ENCODE peak calls at places on chromosomes 3 and 15, in nine cellular contexts. B is dorsolateral prefrontal cortex, X is A549, H is B cell, R is breast epithelium, L is fibroblast of villous mesenchyme, Q is nephron progenitor cell, U is tibial artery, O is GM12865. G is an unnamed sample.

GRCh38 chr3:101091489-101091888 is 98.3 kb upstream of the ABI3BP start:
- DNase-seq in B (no peak), X (no peak), H (no peak), R (no peak), L (no peak), Q (no peak), U (no peak), O (no peak), G (no peak)

GRCh38 chr3:189419683-189420082 is 211.5 kb upstream of the TP63 start:
- DNase-seq in B (no peak), X (no peak), H (no peak), R (no peak), L (no peak), Q (no peak), U (no peak), O (no peak), G (no peak)

GRCh38 chr3:195119461-195120198 is 151.3 kb downstream of the XXYLT1 start:
- DNase-seq in B (no peak), X (no peak), H (no peak), R (no peak), L (peak), Q (peak), U (no peak), O (no peak), G (no peak)

GRCh38 chr3:28124882-28125281 is 116.5 kb upstream of the CMC1 start:
- DNase-seq in B (no peak), X (no peak), H (no peak), R (no peak), L (no peak), Q (no peak), U (no peak), O (peak), G (peak)

GRCh38 chr15:52208306-52208946 is 17.2 kb upstream of the GNB5 start:
- DNase-seq in B (peak), X (peak), H (peak), R (no peak), L (peak), Q (peak), U (no peak), O (peak), G (peak)

GRCh38 chr3:13420051-13420816 is at the start of gene NUP210:
- DNase-seq in B (no peak), X (peak), H (peak), R (no peak), L (no peak), Q (peak), U (no peak), O (peak), G (peak)

GRCh38 chr3:107524214-107525100 is 1.7 kb downstream of the BBX start:
- DNase-seq in B (peak), X (no peak), H (no peak), R (peak), L (peak), Q (peak), U (peak), O (peak), G (peak)

GRCh38 chr3:177377166-177377565 is 179.9 kb upstream of the TBL1XR1 start:
- DNase-seq in B (no peak), X (no peak), H (no peak), R (peak), L (no peak), Q (no peak), U (no peak), O (no peak), G (no peak)

GRCh38 chr3:48088056-48088748 is 72.0 kb upstream of the MAP4 start:
- DNase-seq in B (no peak), X (no peak), H (no peak), R (no peak), L (peak), Q (no peak), U (no peak), O (peak), G (no peak)

GRCh38 chr3:127256872-127257271 is 31.0 kb downstream of the PRR20G start:
- DNase-seq in B (no peak), X (no peak), H (no peak), R (no peak), L (no peak), Q (no peak), U (no peak), O (no peak), G (no peak)

GRCh38 chr3:8869613-8870012 is 93.7 kb downstream of the RAD18 start:
- DNase-seq in B (no peak), X (peak), H (no peak), R (no peak), L (peak), Q (no peak), U (no peak), O (no peak), G (no peak)

GRCh38 chr3:183064475-183064874 is 34.8 kb downstream of the MCCC1 start:
- DNase-seq in B (no peak), X (no peak), H (no peak), R (no peak), L (no peak), Q (no peak), U (no peak), O (no peak), G (no peak)

GRCh38 chr3:71723452-71724170 is 1.6 kb downstream of the EIF4E3 start:
- DNase-seq in B (no peak), X (no peak), H (peak), R (no peak), L (no peak), Q (no peak), U (no peak), O (peak), G (peak)

GRCh38 chr15:101187820-101188516 is 63.9 kb downstream of the CHSY1 start:
- DNase-seq in B (no peak), X (no peak), H (no peak), R (no peak), L (peak), Q (no peak), U (no peak), O (peak), G (peak)

GRCh38 chr3:172302176-172302575 is 146.1 kb downstream of the GHSR start:
- DNase-seq in B (no peak), X (no peak), H (no peak), R (no peak), L (no peak), Q (no peak), U (no peak), O (no peak), G (no peak)

GRCh38 chr3:172305974-172306373 is 142.3 kb downstream of the GHSR start:
- DNase-seq in B (no peak), X (no peak), H (no peak), R (no peak), L (no peak), Q (no peak), U (no peak), O (no peak), G (no peak)

GRCh38 chr3:172303181-172303580 is 145.1 kb downstream of the GHSR start:
- DNase-seq in B (no peak), X (no peak), H (no peak), R (no peak), L (no peak), Q (no peak), U (no peak), O (no peak), G (no peak)

GRCh38 chr3:172305552-172305951 is 142.7 kb downstream of the GHSR start:
- DNase-seq in B (no peak), X (peak), H (no peak), R (no peak), L (peak), Q (no peak), U (no peak), O (no peak), G (no peak)

GRCh38 chr3:172303941-172304558 is 144.2 kb downstream of the GHSR start:
- DNase-seq in B (no peak), X (no peak), H (no peak), R (no peak), L (no peak), Q (no peak), U (no peak), O (no peak), G (no peak)
- TF ChIP-seq CTCF in B (no peak), X (no peak), H (no peak), R (no peak), L (peak), Q (no peak), U (no peak), O (no peak), G (no peak)

GRCh38 chr3:151901946-151902285 is 28.5 kb downstream of the SUCNR1 start:
- DNase-seq in B (no peak), X (no peak), H (no peak), R (no peak), L (no peak), Q (no peak), U (no peak), O (no peak), G (no peak)
- TF ChIP-seq CTCF in B (no peak), X (no peak), H (no peak), R (no peak), L (no peak), Q (no peak), U (no peak), O (no peak), G (no peak)

DNA sequence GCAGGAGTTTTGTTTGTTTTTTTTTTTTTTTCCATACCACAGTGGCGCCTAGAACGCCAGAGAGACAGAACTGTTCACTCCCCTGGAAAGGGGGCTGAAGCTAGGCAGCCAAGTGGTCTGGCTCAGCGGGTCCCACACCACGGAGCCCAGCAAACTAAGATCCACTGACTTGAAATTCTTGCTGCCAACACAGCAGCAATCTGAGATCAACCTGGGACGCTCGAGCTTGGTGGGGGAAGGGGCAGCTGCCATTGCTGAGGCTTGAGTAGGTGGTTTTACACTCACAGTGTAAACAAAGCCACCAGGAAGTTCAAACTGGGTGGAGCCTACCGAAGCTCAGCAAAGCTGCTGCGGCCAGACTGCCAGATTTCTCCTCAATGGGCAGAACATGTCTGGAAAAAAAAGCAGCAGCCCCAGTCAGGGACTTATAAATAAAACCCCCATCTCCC is 29.8 kb downstream of the SPICE1 start:
- DNase-seq in B (no peak), X (no peak), H (no peak), R (no peak), L (no peak), Q (no peak), U (no peak), O (no peak), G (no peak)
- TF ChIP-seq CTCF in B (no peak), X (no peak), H (no peak), R (no peak), L (no peak), Q (no peak), U (no peak), O (no peak), G (no peak)

DNA sequence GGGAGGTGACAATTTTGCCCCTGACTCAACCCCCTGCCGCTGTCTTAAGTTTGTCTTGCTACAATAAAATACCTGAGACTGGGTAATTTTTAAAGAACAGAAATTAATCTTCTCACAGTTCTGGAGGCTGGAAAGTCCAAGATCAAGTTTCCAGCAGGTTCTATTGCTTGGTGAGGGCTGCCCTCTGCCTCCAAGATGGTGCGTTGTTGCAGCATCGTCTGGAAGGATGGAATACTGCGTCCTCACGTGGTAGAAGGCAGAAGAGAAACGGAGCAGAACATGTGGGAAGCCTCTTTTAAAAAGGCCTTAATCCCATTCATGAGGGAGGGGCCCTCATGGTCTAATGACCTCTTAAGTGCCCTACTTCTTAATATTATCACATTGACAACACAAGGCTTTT is 87.3 kb upstream of the SNTN start:
- DNase-seq in B (no peak), X (no peak), H (no peak), R (no peak), L (no peak), Q (no peak), U (no peak), O (no peak), G (no peak)
- TF ChIP-seq CTCF in B (no peak), X (no peak), H (no peak), R (no peak), L (no peak), Q (no peak), U (no peak), O (no peak), G (peak)

GRCh38 chr15:29403778-29404177 is 134.2 kb upstream of the NSMCE3 start:
- DNase-seq in B (no peak), X (no peak), H (no peak), R (no peak), L (no peak), Q (no peak), U (no peak), O (peak), G (no peak)
- TF ChIP-seq CTCF in B (no peak), X (no peak), H (no peak), R (no peak), L (no peak), Q (no peak), U (no peak), O (peak), G (no peak)

DNA sequence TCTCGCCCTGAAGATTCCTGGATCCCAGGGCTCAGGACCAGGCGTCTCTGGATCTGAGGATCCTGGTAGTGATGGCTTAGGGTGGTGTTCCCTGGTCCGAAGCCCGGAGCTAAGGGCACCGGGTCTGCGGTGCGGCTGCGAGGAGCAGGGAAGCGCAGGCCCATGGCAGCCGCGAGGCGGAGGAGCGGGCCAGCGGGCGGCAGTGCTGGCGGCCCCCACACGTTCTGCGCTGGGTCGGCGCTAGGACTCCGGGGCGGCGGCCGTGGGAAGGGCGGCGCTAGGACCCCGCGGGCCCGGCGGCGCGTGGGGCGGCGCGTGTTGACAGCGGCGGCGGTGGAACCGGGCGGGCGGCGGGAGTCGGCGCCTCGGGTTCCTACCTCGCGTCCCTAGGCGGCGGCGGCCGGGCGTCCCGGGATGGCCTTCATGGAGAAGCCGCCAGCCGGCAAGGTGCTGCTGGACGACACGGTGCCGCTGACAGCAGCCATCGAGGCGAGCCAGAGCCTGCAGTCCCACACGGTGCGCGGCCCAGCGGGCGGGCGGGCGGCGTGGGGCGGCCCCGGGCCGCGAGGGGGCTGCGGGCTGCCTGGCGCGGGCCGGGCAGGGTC is at the start of gene PXK:
- DNase-seq in B (peak), X (peak), H (peak), R (peak), L (peak), Q (peak), U (peak), O (peak), G (peak)
- TF ChIP-seq CTCF in B (peak), X (peak), H (no peak), R (peak), L (peak), Q (no peak), U (no peak), O (no peak), G (peak)

DNA sequence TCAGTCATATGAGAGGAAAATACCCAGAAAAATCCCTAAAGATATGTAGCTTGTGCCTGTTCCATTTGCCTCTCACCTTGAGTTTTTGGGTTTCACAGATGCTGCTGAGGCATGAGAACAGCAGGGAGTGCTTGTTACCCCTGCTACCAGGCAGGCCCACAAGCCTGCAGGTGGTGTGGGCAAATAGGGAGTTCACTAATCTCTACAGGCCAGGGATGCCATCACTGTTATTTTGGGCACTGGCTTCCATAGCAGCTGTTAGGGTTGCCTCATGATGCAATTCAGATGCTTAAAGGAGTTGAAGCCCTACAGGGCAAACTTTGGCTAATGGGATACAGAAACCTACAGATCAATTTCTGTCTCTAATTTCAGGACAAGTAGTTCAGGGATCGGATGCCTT is 873.5 kb downstream of the OTOL1 start:
- DNase-seq in B (no peak), X (no peak), H (no peak), R (no peak), L (no peak), Q (no peak), U (no peak), O (no peak), G (no peak)
- TF ChIP-seq CTCF in B (no peak), X (no peak), H (no peak), R (no peak), L (no peak), Q (no peak), U (no peak), O (no peak), G (no peak)

GRCh38 chr15:45386974-45387373 is 8.6 kb upstream of the GATM start:
- DNase-seq in B (no peak), X (no peak), H (no peak), R (no peak), L (no peak), Q (no peak), U (no peak), O (no peak), G (no peak)

GRCh38 chr15:45386420-45386819 is 8.1 kb upstream of the GATM start:
- DNase-seq in B (peak), X (no peak), H (no peak), R (no peak), L (no peak), Q (no peak), U (no peak), O (no peak), G (no peak)

GRCh38 chr15:45387379-45388007 is 9.1 kb upstream of the GATM start:
- DNase-seq in B (no peak), X (no peak), H (no peak), R (no peak), L (peak), Q (no peak), U (no peak), O (no peak), G (no peak)

GRCh38 chr15:45391746-45392711 is 13.7 kb upstream of the GATM start:
- DNase-seq in B (no peak), X (no peak), H (peak), R (no peak), L (no peak), Q (no peak), U (no peak), O (peak), G (peak)

DNA sequence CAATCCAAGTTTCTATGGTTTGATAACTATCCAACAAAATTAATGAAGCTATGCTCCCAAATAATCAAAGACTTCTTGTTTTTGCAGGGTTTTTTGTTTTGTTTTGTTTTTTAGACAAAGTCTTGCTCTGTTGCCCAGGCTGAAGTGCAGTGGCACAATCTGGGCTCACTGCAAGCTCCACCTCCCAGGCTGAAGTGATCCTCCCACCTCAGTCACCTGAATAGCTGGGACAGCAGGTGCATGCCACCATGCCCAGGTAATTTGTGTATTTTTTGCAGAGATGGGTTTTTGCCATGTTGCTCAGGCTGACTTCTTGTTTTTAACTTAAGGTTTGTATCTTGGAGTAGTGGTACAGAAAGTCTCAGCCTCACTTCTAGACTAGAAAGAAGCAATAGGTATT is 11.0 kb upstream of the GATM start:
- DNase-seq in B (no peak), X (no peak), H (no peak), R (no peak), L (no peak), Q (no peak), U (no peak), O (no peak), G (no peak)
- TF ChIP-seq CTCF in B (no peak), X (no peak), H (no peak), R (no peak), L (no peak), Q (no peak), U (no peak), O (no peak), G (no peak)